ENCODE peak calls at places on chromosomes 7 and 10, in six cellular contexts. D, N, Z, V, S and A are unnamed samples.
A peak's percentile ranks its signal among the peaks of the same experiment; 100 is the strongest.

GRCh38 chr7:78134256-78134655 is 335.7 kb downstream of the PHTF2 start:
- DNase-seq in D (no peak), N (peak; percentile 36), Z (no peak), V (peak; percentile 72), S (peak; percentile 60), A (no peak)

GRCh38 chr10:13712799-13713581 is 126.2 kb downstream of the PRPF18 start:
- DNase-seq in D (no peak), N (peak; percentile 68), Z (peak; percentile 11), V (peak; percentile 98), S (peak; percentile 97), A (peak; percentile 83)

GRCh38 chr7:67854236-67854635 is 857.6 kb downstream of the TYW1 start:
- DNase-seq in D (no peak), N (no peak), Z (no peak), V (peak; percentile 14), S (no peak), A (no peak)

GRCh38 chr10:80964955-80965614 is 427.4 kb downstream of the SH2D4B start:
- DNase-seq in D (no peak), N (peak; percentile 8), Z (no peak), V (no peak), S (no peak), A (peak; percentile 38)

GRCh38 chr10:103765981-103766380 is 89.4 kb downstream of the SH3PXD2A start:
- DNase-seq in D (no peak), N (no peak), Z (peak; percentile 83), V (no peak), S (no peak), A (no peak)

GRCh38 chr7:121447191-121447920 is 51.2 kb upstream of the FAM3C start:
- DNase-seq in D (no peak), N (no peak), Z (no peak), V (no peak), S (no peak), A (no peak)

GRCh38 chr7:101216001-101216859 is 1.2 kb downstream of the PLOD3 start:
- DNase-seq in D (no peak), N (no peak), Z (no peak), V (no peak), S (no peak), A (no peak)

GRCh38 chr7:87391020-87391701 is 45.7 kb downstream of the CROT start:
- DNase-seq in D (no peak), N (no peak), Z (no peak), V (no peak), S (no peak), A (no peak)

GRCh38 chr7:155224116-155224811 is 73.4 kb upstream of the INSIG1 start:
- DNase-seq in D (no peak), N (no peak), Z (no peak), V (no peak), S (no peak), A (no peak)

GRCh38 chr7:105830405-105831218 is 45.8 kb downstream of the ATXN7L1 start:
- DNase-seq in D (no peak), N (no peak), Z (no peak), V (peak; percentile 93), S (peak; percentile 93), A (no peak)

GRCh38 chr10:92290076-92290836 is 622 bp downstream of the CPEB3 start:
- DNase-seq in D (no peak), N (peak; percentile 52), Z (peak; percentile 30), V (peak; percentile 23), S (peak; percentile 50), A (no peak)

GRCh38 chr10:103793920-103794883 is 61.2 kb downstream of the SH3PXD2A start:
- DNase-seq in D (no peak), N (no peak), Z (no peak), V (no peak), S (no peak), A (no peak)

GRCh38 chr10:131000737-131001136 is 310.8 kb downstream of the TCERG1L start:
- DNase-seq in D (no peak), N (no peak), Z (no peak), V (no peak), S (no peak), A (no peak)

GRCh38 chr10:122230222-122230621 is 40.9 kb upstream of the BTBD16 start:
- DNase-seq in D (no peak), N (no peak), Z (no peak), V (no peak), S (no peak), A (no peak)

GRCh38 chr7:5767066-5767465 is 14.4 kb downstream of the RNF216 start:
- DNase-seq in D (no peak), N (no peak), Z (no peak), V (no peak), S (no peak), A (no peak)

GRCh38 chr7:47394751-47395252 is 187.1 kb downstream of the TNS3 start:
- DNase-seq in D (no peak), N (no peak), Z (no peak), V (no peak), S (no peak), A (no peak)

GRCh38 chr7:74653686-74654181 is 3.8 kb upstream of the GTF2I start:
- DNase-seq in D (no peak), N (no peak), Z (no peak), V (no peak), S (no peak), A (no peak)

GRCh38 chr10:11036424-11037011 is 18.8 kb downstream of the CELF2 start:
- DNase-seq in D (no peak), N (no peak), Z (no peak), V (peak; percentile 52), S (peak; percentile 83), A (no peak)

GRCh38 chr10:124896751-124897150 is 45.2 kb upstream of the ZRANB1 start:
- DNase-seq in D (no peak), N (no peak), Z (no peak), V (no peak), S (no peak), A (no peak)

GRCh38 chr7:107580716-107581383 is 804 bp downstream of the BCAP29 start:
- DNase-seq in D (no peak), N (no peak), Z (no peak), V (no peak), S (no peak), A (no peak)

GRCh38 chr7:95229301-95229700 is 95.0 kb downstream of the PON1 start:
- DNase-seq in D (no peak), N (no peak), Z (no peak), V (no peak), S (no peak), A (no peak)

GRCh38 chr7:101507327-101507726 is 121.8 kb downstream of the MYL10 start:
- DNase-seq in D (no peak), N (no peak), Z (no peak), V (no peak), S (no peak), A (no peak)

GRCh38 chr10:127089446-127089845 is 106.9 kb downstream of the INSYN2A start:
- DNase-seq in D (no peak), N (no peak), Z (no peak), V (no peak), S (no peak), A (no peak)

GRCh38 chr10:87589653-87590052 is 70.0 kb upstream of the PAPSS2 start:
- DNase-seq in D (no peak), N (no peak), Z (no peak), V (peak; percentile 53), S (no peak), A (no peak)

GRCh38 chr10:116215651-116216050 is 57.4 kb downstream of the GFRA1 start:
- DNase-seq in D (no peak), N (no peak), Z (no peak), V (no peak), S (no peak), A (no peak)

GRCh38 chr10:96334888-96335526 is 23.8 kb downstream of the OPALIN start:
- DNase-seq in D (no peak), N (no peak), Z (no peak), V (peak; percentile 32), S (peak; percentile 57), A (no peak)

GRCh38 chr7:30727061-30727945 is 24.6 kb upstream of the INMT start:
- DNase-seq in D (no peak), N (no peak), Z (peak; percentile 64), V (peak; percentile 26), S (no peak), A (no peak)

GRCh38 chr7:30723776-30724175 is 28.2 kb upstream of the INMT start:
- DNase-seq in D (no peak), N (no peak), Z (no peak), V (no peak), S (no peak), A (no peak)

GRCh38 chr7:30728591-30729100 is 23.3 kb upstream of the INMT start:
- DNase-seq in D (no peak), N (no peak), Z (no peak), V (no peak), S (no peak), A (no peak)

GRCh38 chr7:30729642-30730041 is 22.3 kb upstream of the INMT start:
- DNase-seq in D (no peak), N (no peak), Z (no peak), V (no peak), S (no peak), A (no peak)

GRCh38 chr7:30726296-30727006 is 25.5 kb upstream of the INMT start:
- DNase-seq in D (no peak), N (no peak), Z (peak; percentile 24), V (no peak), S (no peak), A (no peak)
- TF ChIP-seq CTCF in D (no peak), N (no peak), Z (no peak), V (no peak), S (no peak), A (no peak)

DNA sequence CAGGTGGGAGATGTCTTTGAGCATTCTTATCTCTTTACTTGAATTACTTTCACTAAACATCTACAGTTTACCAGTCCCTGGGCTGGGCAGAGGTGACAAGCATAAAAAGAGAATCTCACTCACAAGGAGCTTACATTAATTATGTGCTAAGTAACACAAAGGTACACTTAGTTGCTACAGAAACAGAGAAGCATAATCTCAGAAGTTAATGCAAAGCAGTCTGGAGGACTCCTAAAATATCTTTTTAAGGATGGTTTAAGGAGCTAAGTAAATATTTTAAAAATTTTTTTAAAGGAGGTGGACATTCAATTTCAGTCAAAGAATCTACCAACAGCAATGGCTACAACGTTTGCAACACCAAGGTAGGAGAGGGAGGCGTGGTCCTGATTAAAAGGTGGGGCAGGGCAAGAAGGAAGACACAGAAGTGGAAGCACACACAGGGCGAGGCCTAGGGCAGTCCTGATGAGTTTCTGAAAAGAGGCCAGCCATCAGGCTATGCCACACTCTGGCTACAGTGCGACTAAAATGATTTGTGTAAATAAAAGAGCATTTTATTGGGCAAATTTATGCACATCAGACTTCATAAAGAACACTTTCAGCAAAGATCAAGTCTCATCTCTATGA is 5.3 kb downstream of the LARP4B start:
- DNase-seq in D (no peak), N (no peak), Z (no peak), V (no peak), S (no peak), A (no peak)
- TF ChIP-seq CTCF in D (no peak), N (no peak), Z (no peak), V (no peak), S (no peak), A (no peak)

GRCh38 chr7:30412810-30413504 is 65.6 kb downstream of the NOD1 start:
- DNase-seq in D (no peak), N (peak; percentile 59), Z (no peak), V (peak; percentile 66), S (peak; percentile 93), A (no peak)
- TF ChIP-seq CTCF in D (peak; percentile 17), N (peak; percentile 30), Z (no peak), V (peak; percentile 39), S (peak; percentile 61), A (no peak)

DNA sequence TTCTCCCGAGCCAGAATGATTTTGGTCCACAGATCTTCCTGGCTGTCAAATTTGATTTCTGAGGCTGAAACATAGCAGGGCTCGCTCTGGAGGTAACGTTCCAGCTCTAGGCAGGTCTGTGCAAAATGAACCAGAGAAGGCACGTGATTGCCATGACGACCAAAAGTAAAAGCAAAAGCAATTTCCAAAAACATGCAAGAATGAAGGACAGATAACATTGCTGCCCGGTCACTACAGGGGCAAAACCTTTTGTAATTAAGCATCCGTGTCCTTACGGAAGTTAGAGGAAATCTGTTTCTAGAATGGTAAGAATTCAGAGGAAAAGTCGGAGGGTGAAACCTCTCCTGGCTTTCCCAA is 2.9 kb downstream of the KLF6 start:
- DNase-seq in D (no peak), N (peak; percentile 72), Z (peak; percentile 44), V (no peak), S (no peak), A (no peak)
- TF ChIP-seq CTCF in D (no peak), N (no peak), Z (no peak), V (no peak), S (no peak), A (no peak)